ENCODE peak calls at places on chromosomes 3 and 15, in eight cellular contexts. T is upper lobe of right lung, M is BE2C, O is stomach, G is astrocyte of the spinal cord, U is kidney, C is cardiac fibroblast, S is astrocyte. V is an unnamed sample.

GRCh38 chr15:70062321-70062956 is 35.3 kb downstream of the TLE3 start:
- DNase-seq in M (peak; percentile 91), T (peak; percentile 63), U (peak; percentile 92), C (peak; percentile 93), G (peak; percentile 96), O (peak; percentile 43), S (peak; percentile 93), V (no peak)

GRCh38 chr15:83912343-83912742 is 258.4 kb downstream of the ADAMTSL3 start:
- DNase-seq in C (no peak), G (no peak), T (no peak), S (no peak), U (no peak), M (no peak), O (no peak), V (no peak)

GRCh38 chr15:85943825-85944224 is 135.8 kb upstream of the AGBL1 start:
- DNase-seq in G (no peak), U (no peak), S (no peak), C (no peak), T (no peak), M (no peak), O (no peak), V (no peak)

GRCh38 chr3:193520738-193521137 is 34.0 kb downstream of the ATP13A4 start:
- DNase-seq in T (no peak), M (no peak), C (no peak), G (no peak), U (no peak), O (no peak), S (no peak), V (no peak)

GRCh38 chr15:59532770-59533379 is 78.7 kb upstream of the GCNT3 start:
- DNase-seq in C (peak; percentile 61), S (no peak), M (peak; percentile 43), T (no peak), G (peak; percentile 43), O (peak; percentile 25), U (no peak), V (no peak)

GRCh38 chr3:9809615-9810356 is at the start of gene TTLL3:
- DNase-seq in C (peak; percentile 72), G (peak; percentile 50), O (peak; percentile 76), M (peak; percentile 70), T (peak; percentile 91), U (peak; percentile 93), S (peak; percentile 21), V (no peak)

GRCh38 chr15:70492240-70493177 is 270.8 kb downstream of the UACA start:
- DNase-seq in S (peak; percentile 90), O (peak; percentile 67), U (peak; percentile 84), T (peak; percentile 81), G (peak; percentile 93), C (peak; percentile 83), M (peak; percentile 74), V (peak; percentile 88)

GRCh38 chr15:28106294-28107110 is 7.4 kb upstream of the OCA2 start:
- DNase-seq in S (no peak), U (peak; percentile 75), M (no peak), G (no peak), T (peak; percentile 65), O (no peak), C (no peak), V (no peak)

GRCh38 chr15:56322444-56322843 is 42.8 kb upstream of the TEX9 start:
- DNase-seq in O (no peak), M (no peak), T (no peak), C (no peak), G (no peak), U (no peak), S (no peak), V (no peak)

GRCh38 chr3:179852117-179852886 is 184.4 kb downstream of the PEX5L start:
- DNase-seq in T (no peak), U (no peak), M (peak; percentile 14), S (peak; percentile 74), C (peak; percentile 2), G (peak; percentile 73), O (no peak), V (no peak)

GRCh38 chr3:53763353-53763752 is 82.9 kb downstream of the CHDH start:
- DNase-seq in T (no peak), G (no peak), O (no peak), C (no peak), M (no peak), S (no peak), U (no peak), V (no peak)

GRCh38 chr3:47758261-47759025 is 23.2 kb downstream of the SMARCC1 start:
- DNase-seq in S (no peak), O (peak; percentile 20), T (no peak), G (no peak), M (no peak), U (no peak), C (no peak), V (no peak)

GRCh38 chr3:105809204-105809893 is 59.5 kb downstream of the CBLB start:
- DNase-seq in T (no peak), G (no peak), M (no peak), S (no peak), U (no peak), C (no peak), O (no peak), V (no peak)

GRCh38 chr3:81465510-81465909 is 295.9 kb downstream of the GBE1 start:
- DNase-seq in O (no peak), T (no peak), G (peak; percentile 32), M (no peak), U (no peak), C (no peak), S (peak; percentile 48), V (no peak)

GRCh38 chr3:58004972-58005371 is 3.2 kb upstream of the FLNB start:
- DNase-seq in G (peak; percentile 67), O (no peak), C (no peak), S (peak; percentile 78), T (no peak), M (no peak), U (no peak), V (no peak)

GRCh38 chr15:77461486-77461885 is 40.8 kb downstream of the HMG20A start:
- DNase-seq in U (no peak), O (no peak), T (no peak), M (no peak), G (no peak), S (peak; percentile 33), C (no peak), V (no peak)

GRCh38 chr3:11651900-11652299 is 8.2 kb upstream of the VGLL4 start:
- DNase-seq in C (peak; percentile 69), G (peak; percentile 72), M (no peak), S (no peak), O (no peak), U (no peak), T (no peak), V (no peak)

GRCh38 chr3:131976448-131976847 is 58.4 kb downstream of the CPNE4 start:
- DNase-seq in U (no peak), G (no peak), S (no peak), C (no peak), M (no peak), T (no peak), O (no peak), V (no peak)

GRCh38 chr15:77064539-77065308 is 6.2 kb downstream of the TSPAN3 start:
- DNase-seq in C (peak; percentile 25), U (no peak), M (no peak), O (no peak), G (peak; percentile 51), T (no peak), S (peak; percentile 64), V (no peak)

GRCh38 chr3:96017556-96017955 is 796.8 kb upstream of the EPHA6 start:
- DNase-seq in G (no peak), C (no peak), S (no peak), M (no peak), O (no peak), U (no peak), T (no peak), V (no peak)

GRCh38 chr3:194986208-194987043 is 284.5 kb downstream of the XXYLT1 start:
- DNase-seq in C (no peak), U (no peak), G (peak; percentile 29), M (no peak), O (peak; percentile 31), T (no peak), S (no peak), V (no peak)

GRCh38 chr3:42497009-42497731 is 5.3 kb upstream of the VIPR1 start:
- DNase-seq in S (peak; percentile 61), U (no peak), T (peak; percentile 48), O (peak; percentile 22), M (no peak), C (peak; percentile 73), G (peak; percentile 75), V (peak; percentile 72)

GRCh38 chr3:165464736-165465135 is 268.6 kb upstream of the SLITRK3 start:
- DNase-seq in C (peak; percentile 25), O (no peak), M (no peak), G (peak; percentile 71), S (peak; percentile 73), U (no peak), T (no peak), V (no peak)

GRCh38 chr15:74955796-74956647 is 550 bp downstream of the RPP25 start:
- DNase-seq in G (peak; percentile 50), T (peak; percentile 94), O (peak; percentile 89), S (peak; percentile 29), M (peak; percentile 36), C (peak; percentile 85), U (peak; percentile 92), V (no peak)

GRCh38 chr3:143832433-143832832 is 15.8 kb downstream of the SLC9A9 start:
- DNase-seq in T (no peak), C (no peak), U (no peak), O (no peak), S (peak; percentile 31), G (no peak), M (no peak), V (no peak)

GRCh38 chr3:150462108-150462507 is 54.0 kb downstream of the TSC22D2 start:
- DNase-seq in M (no peak), T (no peak), U (no peak), C (no peak), O (no peak), S (no peak), G (no peak), V (no peak)
- TF ChIP-seq CTCF in M (no peak), T (no peak), U (no peak), C (no peak), O (no peak), S (no peak), G (no peak), V (no peak)

GRCh38 chr3:49469876-49470713 is at the start of gene DAG1:
- DNase-seq in S (peak; percentile 89), G (peak; percentile 97), C (peak; percentile 98), U (peak; percentile 99), M (peak; percentile 93), O (peak; percentile 99), T (peak; percentile 99), V (peak; percentile 98)
- TF ChIP-seq CTCF in S (no peak), G (no peak), C (no peak), U (no peak), M (no peak), O (no peak), T (no peak), V (no peak)

GRCh38 chr3:128492353-128493220 is at the start of gene GATA2:
- DNase-seq in T (peak; percentile 66), G (no peak), U (peak; percentile 79), S (no peak), C (no peak), O (no peak), M (no peak), V (peak; percentile 76)
- TF ChIP-seq CTCF in T (no peak), G (no peak), U (no peak), S (no peak), C (no peak), O (no peak), M (no peak), V (peak; percentile 47)

DNA sequence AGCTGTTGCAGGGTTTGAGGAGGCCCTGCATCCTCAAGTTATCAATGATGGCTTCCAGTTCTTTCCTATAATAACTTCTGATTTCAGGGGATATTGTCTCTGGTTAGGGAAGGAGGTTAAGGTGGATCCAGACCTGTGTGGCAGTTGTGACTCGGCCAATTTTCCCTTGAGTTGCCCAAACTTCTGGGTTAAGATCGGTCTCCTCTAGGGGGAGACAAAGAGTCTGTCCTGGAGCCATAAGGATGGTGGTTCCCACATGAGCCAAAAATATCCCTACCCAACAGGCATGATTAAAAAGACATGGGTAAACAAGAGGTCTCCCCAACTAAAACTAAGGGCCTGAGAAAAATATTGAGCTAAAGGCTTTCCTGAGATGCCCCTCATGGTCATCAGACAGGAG is 227.5 kb upstream of the MDFIC2 start:
- DNase-seq in M (peak; percentile 14), S (no peak), T (no peak), C (no peak), G (no peak), O (no peak), U (no peak), V (no peak)
- TF ChIP-seq CTCF in M (peak; percentile 62), S (no peak), T (peak; percentile 16), C (no peak), G (peak; percentile 32), O (no peak), U (no peak), V (peak; percentile 47)